ENCODE peak calls at places on chromosomes 5 and 9, in five cellular contexts. H, C, E, L and V are unnamed samples.

GRCh38 chr5:167565555-167565954 is 725.9 kb upstream of the WWC1 start:
- DNase-seq in C (no peak), E (peak; percentile 39), L (no peak), H (peak; percentile 35), V (no peak)

GRCh38 chr9:105858284-105858683 is 163.9 kb downstream of the TMEM38B start:
- DNase-seq in H (no peak), E (no peak), L (no peak), C (no peak), V (no peak)

GRCh38 chr5:16578474-16578883 is 38.3 kb downstream of the RETREG1 start:
- DNase-seq in E (no peak), C (peak; percentile 75), L (no peak), H (no peak), V (no peak)

GRCh38 chr9:134052941-134053340 is 14.9 kb downstream of the BRD3 start:
- DNase-seq in E (no peak), H (no peak), L (no peak), C (no peak), V (no peak)

GRCh38 chr9:127717766-127718165 is 1.9 kb downstream of the TTC16 start:
- DNase-seq in H (no peak), E (no peak), L (no peak), C (no peak), V (no peak)

GRCh38 chr9:91945277-91946074 is 4.6 kb downstream of the ROR2 start:
- DNase-seq in H (peak; percentile 91), E (peak; percentile 52), C (no peak), L (no peak), V (no peak)

GRCh38 chr9:438066-438465 is 223.4 kb downstream of the DOCK8 start:
- DNase-seq in C (no peak), H (peak; percentile 91), L (no peak), E (no peak), V (no peak)

GRCh38 chr9:128419061-128419925 is 1.4 kb upstream of the CERCAM start:
- DNase-seq in H (peak; percentile 52), E (no peak), C (peak; percentile 93), L (peak; percentile 52), V (no peak)

GRCh38 chr9:78325343-78325742 is 28.4 kb downstream of the PSAT1 start:
- DNase-seq in E (peak; percentile 73), L (peak; percentile 96), H (peak; percentile 27), C (no peak), V (no peak)

GRCh38 chr5:145854651-145855258 is 18.1 kb downstream of the GRXCR2 start:
- DNase-seq in E (peak; percentile 81), H (peak; percentile 86), L (no peak), C (no peak), V (peak; percentile 57)

GRCh38 chr5:136207631-136208030 is 14.7 kb upstream of the SMIM32 start:
- DNase-seq in H (no peak), C (no peak), L (no peak), E (no peak), V (no peak)

GRCh38 chr9:93510041-93510440 is 56.7 kb upstream of the FAM120AOS start:
- DNase-seq in L (no peak), H (no peak), E (no peak), C (no peak), V (no peak)

GRCh38 chr9:81559197-81559596 is 130.2 kb downstream of the TLE1 start:
- DNase-seq in L (no peak), H (no peak), E (no peak), C (no peak), V (no peak)

GRCh38 chr9:112241491-112241890 is 66.4 kb upstream of the SUSD1 start:
- DNase-seq in H (peak; percentile 22), L (no peak), E (no peak), C (no peak), V (no peak)

GRCh38 chr9:135607401-135608293 is 31.7 kb downstream of the GLT6D1 start:
- DNase-seq in E (no peak), H (no peak), L (peak; percentile 59), C (no peak), V (no peak)

GRCh38 chr5:75514323-75514722 is 2.6 kb downstream of the POLK start:
- DNase-seq in C (no peak), L (no peak), E (no peak), H (no peak), V (no peak)

GRCh38 chr5:134370306-134370870 is 981 bp upstream of the UBE2B start:
- DNase-seq in L (no peak), H (no peak), C (no peak), E (no peak), V (no peak)

GRCh38 chr5:79456449-79456848 is 57.5 kb downstream of the HOMER1 start:
- DNase-seq in L (no peak), H (peak; percentile 42), C (no peak), E (no peak), V (no peak)